ENCODE peak calls at places on chromosomes 3 and 15, in four cellular contexts. One of them, this sample, is unnamed.

GRCh38 chr15:31409196-31409595 is 82.6 kb downstream of the KLF13 start:
- DNase-seq in tibial artery: no peak
- DNase-seq in CD8-positive, alpha-beta T cell: no peak
- DNase-seq in K562: no peak
- DNase-seq in this sample: no peak

GRCh38 chr3:52155912-52156311 is 1.7 kb upstream of the POC1A start:
- DNase-seq in K562: no peak
- DNase-seq in tibial artery: no peak
- DNase-seq in CD8-positive, alpha-beta T cell: no peak
- DNase-seq in this sample: no peak

GRCh38 chr3:108298056-108298455 is 1.7 kb downstream of the HHLA2 start:
- DNase-seq in CD8-positive, alpha-beta T cell: no peak
- DNase-seq in tibial artery: no peak
- DNase-seq in K562: no peak
- DNase-seq in this sample: no peak

GRCh38 chr15:27256446-27256845 is 285.5 kb downstream of the GABRG3 start:
- DNase-seq in tibial artery: no peak
- DNase-seq in K562: no peak
- DNase-seq in CD8-positive, alpha-beta T cell: no peak
- DNase-seq in this sample: no peak

GRCh38 chr3:107216711-107217110 is 160.5 kb upstream of the CCDC54 start:
- DNase-seq in tibial artery: no peak
- DNase-seq in K562: no peak
- DNase-seq in CD8-positive, alpha-beta T cell: no peak
- DNase-seq in this sample: no peak

GRCh38 chr3:114794894-114795630 is 352.0 kb downstream of the ZBTB20 start:
- DNase-seq in CD8-positive, alpha-beta T cell: no peak
- DNase-seq in K562: no peak
- DNase-seq in tibial artery: no peak
- DNase-seq in this sample: no peak

GRCh38 chr3:15223684-15224575 is 17.9 kb downstream of the CAPN7 start:
- DNase-seq in K562: no peak
- DNase-seq in tibial artery: no peak
- DNase-seq in CD8-positive, alpha-beta T cell: no peak
- DNase-seq in this sample: no peak

GRCh38 chr3:41630708-41631107 is 331.2 kb downstream of the ULK4 start:
- DNase-seq in CD8-positive, alpha-beta T cell: no peak
- DNase-seq in K562: no peak
- DNase-seq in tibial artery: no peak
- DNase-seq in this sample: no peak

GRCh38 chr3:37859908-37860199 is 1.8 kb upstream of the CTDSPL start:
- DNase-seq in K562: no peak
- DNase-seq in CD8-positive, alpha-beta T cell: no peak
- DNase-seq in tibial artery: no peak
- DNase-seq in this sample: no peak

GRCh38 chr15:88684345-88684744 is 45.5 kb downstream of the ISG20 start:
- DNase-seq in K562: no peak
- DNase-seq in CD8-positive, alpha-beta T cell: no peak
- DNase-seq in tibial artery: no peak
- DNase-seq in this sample: no peak

GRCh38 chr3:109117939-109118338 is at the start of gene MORC1:
- DNase-seq in K562: peak
- DNase-seq in tibial artery: no peak
- DNase-seq in CD8-positive, alpha-beta T cell: no peak
- DNase-seq in this sample: no peak

GRCh38 chr3:184373422-184373821 is 4.6 kb downstream of the THPO start:
- DNase-seq in K562: no peak
- DNase-seq in CD8-positive, alpha-beta T cell: no peak
- DNase-seq in tibial artery: no peak
- DNase-seq in this sample: no peak

GRCh38 chr3:22284559-22284958 is 533.5 kb upstream of the ZNF385D start:
- DNase-seq in K562: no peak
- DNase-seq in CD8-positive, alpha-beta T cell: no peak
- DNase-seq in tibial artery: no peak
- DNase-seq in this sample: no peak

GRCh38 chr3:178103140-178103539 is 433.1 kb upstream of the KCNMB2 start:
- DNase-seq in K562: no peak
- DNase-seq in tibial artery: no peak
- DNase-seq in CD8-positive, alpha-beta T cell: no peak
- DNase-seq in this sample: no peak

GRCh38 chr3:176469694-176470205 is 727.5 kb downstream of the TBL1XR1 start:
- DNase-seq in tibial artery: no peak
- DNase-seq in CD8-positive, alpha-beta T cell: no peak
- DNase-seq in K562: no peak
- DNase-seq in this sample: no peak

DNA sequence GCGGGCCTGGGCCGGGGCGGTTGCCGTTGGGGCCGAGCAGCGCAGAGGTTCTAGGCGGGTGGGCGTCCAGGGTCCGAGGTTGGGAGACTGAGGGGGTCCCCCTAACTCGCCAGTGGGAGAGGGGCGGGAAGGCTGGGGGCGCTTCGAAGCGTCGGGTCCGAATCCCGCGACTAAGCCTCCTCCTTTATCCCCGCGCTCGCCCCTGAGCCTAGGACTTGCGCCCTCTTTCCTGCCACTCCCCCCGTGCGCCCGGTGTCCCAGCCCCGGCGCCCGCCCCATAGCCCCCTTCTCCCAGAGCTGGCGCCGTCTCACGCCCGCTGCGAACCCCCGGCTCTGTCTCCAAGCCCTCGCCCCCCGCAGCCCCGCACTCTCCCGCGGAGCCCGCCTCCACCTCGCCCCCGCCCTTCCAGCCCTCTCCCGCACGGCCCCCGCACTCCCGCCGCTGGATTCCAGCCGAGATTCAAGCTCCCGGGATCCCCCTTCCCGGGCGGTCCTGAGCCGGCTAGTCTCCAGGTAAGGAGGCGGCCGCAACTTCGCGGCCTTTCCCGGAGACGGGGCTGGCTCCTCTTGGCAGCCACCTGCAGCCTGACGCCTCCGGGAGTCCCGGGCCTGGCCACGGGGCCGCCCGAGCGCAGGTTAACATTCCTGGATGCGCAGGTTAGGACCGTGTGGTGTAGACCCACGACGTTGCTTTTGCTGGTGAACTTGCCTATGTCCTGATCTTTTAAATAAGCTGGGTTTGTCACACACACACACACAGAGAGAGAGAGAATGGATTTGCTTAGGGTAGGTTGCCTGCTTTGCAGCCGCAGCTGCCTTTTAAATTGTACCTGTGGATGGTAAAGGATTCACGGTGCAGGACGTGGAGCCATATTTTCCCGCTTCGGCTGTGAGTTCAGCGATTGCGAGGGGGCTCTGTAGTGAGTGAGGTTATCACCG is 567 bp downstream of the PXYLP1 start:
- DNase-seq in K562: peak
- DNase-seq in tibial artery: peak
- DNase-seq in CD8-positive, alpha-beta T cell: no peak
- DNase-seq in this sample: peak
- H3K27ac ChIP-seq in K562: no peak
- H3K27ac ChIP-seq in tibial artery: peak
- H3K27ac ChIP-seq in CD8-positive, alpha-beta T cell: peak
- H3K27ac ChIP-seq in this sample: peak

GRCh38 chr3:54087581-54088410 is 34.6 kb upstream of the CACNA2D3 start:
- DNase-seq in tibial artery: no peak
- DNase-seq in K562: no peak
- DNase-seq in CD8-positive, alpha-beta T cell: no peak
- DNase-seq in this sample: no peak
- H3K4me3 ChIP-seq in tibial artery: no peak
- H3K4me3 ChIP-seq in K562: no peak
- H3K4me3 ChIP-seq in CD8-positive, alpha-beta T cell: no peak
- H3K4me3 ChIP-seq in this sample: no peak

GRCh38 chr3:62188547-62189375 is 184.6 kb downstream of the FEZF2 start:
- DNase-seq in CD8-positive, alpha-beta T cell: peak
- DNase-seq in tibial artery: peak
- DNase-seq in K562: peak
- DNase-seq in this sample: peak

GRCh38 chr3:62189376-62189698 is 184.0 kb downstream of the FEZF2 start:
- DNase-seq in tibial artery: no peak
- DNase-seq in K562: no peak
- DNase-seq in CD8-positive, alpha-beta T cell: no peak
- DNase-seq in this sample: no peak

GRCh38 chr3:62199126-62199525 is 174.2 kb downstream of the FEZF2 start:
- DNase-seq in CD8-positive, alpha-beta T cell: no peak
- DNase-seq in tibial artery: no peak
- DNase-seq in K562: no peak
- DNase-seq in this sample: no peak

GRCh38 chr3:62197613-62198012 is 175.7 kb downstream of the FEZF2 start:
- DNase-seq in K562: no peak
- DNase-seq in tibial artery: no peak
- DNase-seq in CD8-positive, alpha-beta T cell: no peak
- DNase-seq in this sample: no peak

GRCh38 chr3:62193586-62194345 is 179.6 kb downstream of the FEZF2 start:
- DNase-seq in CD8-positive, alpha-beta T cell: no peak
- DNase-seq in K562: no peak
- DNase-seq in tibial artery: no peak
- DNase-seq in this sample: no peak
- H3K27ac ChIP-seq in CD8-positive, alpha-beta T cell: no peak
- H3K27ac ChIP-seq in K562: no peak
- H3K27ac ChIP-seq in tibial artery: no peak
- H3K27ac ChIP-seq in this sample: no peak

GRCh38 chr3:18469775-18470174 is 44.6 kb upstream of the SATB1 start:
- DNase-seq in tibial artery: no peak
- DNase-seq in K562: no peak
- DNase-seq in CD8-positive, alpha-beta T cell: no peak
- DNase-seq in this sample: no peak

GRCh38 chr3:18477620-18478019 is 52.5 kb upstream of the SATB1 start:
- DNase-seq in K562: no peak
- DNase-seq in CD8-positive, alpha-beta T cell: no peak
- DNase-seq in tibial artery: no peak
- DNase-seq in this sample: no peak

DNA sequence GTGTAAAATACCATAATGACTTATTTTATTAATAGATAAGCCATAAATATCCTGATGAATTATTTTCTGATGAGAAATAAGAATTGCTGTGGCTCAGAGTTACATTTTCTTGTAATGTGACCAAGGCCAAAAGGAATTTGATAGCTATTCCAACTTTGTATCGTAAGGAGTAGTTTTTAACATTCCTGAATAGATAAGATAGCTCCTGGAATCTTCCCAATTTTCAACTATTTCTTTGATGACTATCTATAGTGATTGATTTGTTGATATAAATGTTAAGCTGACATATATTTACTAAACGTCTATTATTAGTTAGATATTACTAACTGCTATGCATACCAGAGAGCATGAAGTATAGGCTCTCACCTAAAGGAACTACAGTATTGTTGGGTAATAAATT is 49.1 kb upstream of the SATB1 start:
- DNase-seq in tibial artery: no peak
- DNase-seq in CD8-positive, alpha-beta T cell: no peak
- DNase-seq in K562: no peak
- DNase-seq in this sample: no peak
- H3K4me3 ChIP-seq in tibial artery: no peak
- H3K4me3 ChIP-seq in CD8-positive, alpha-beta T cell: no peak
- H3K4me3 ChIP-seq in K562: no peak
- H3K4me3 ChIP-seq in this sample: no peak

GRCh38 chr15:99120050-99120777 is 15.3 kb downstream of the SYNM start:
- DNase-seq in tibial artery: peak
- DNase-seq in K562: no peak
- DNase-seq in CD8-positive, alpha-beta T cell: no peak
- DNase-seq in this sample: no peak
- H3K27ac ChIP-seq in tibial artery: peak
- H3K27ac ChIP-seq in K562: no peak
- H3K27ac ChIP-seq in CD8-positive, alpha-beta T cell: no peak
- H3K27ac ChIP-seq in this sample: no peak

GRCh38 chr3:32419766-32420137 is 28.1 kb downstream of the CMTM7 start:
- DNase-seq in tibial artery: no peak
- DNase-seq in CD8-positive, alpha-beta T cell: no peak
- DNase-seq in K562: no peak
- DNase-seq in this sample: no peak
- H3K4me3 ChIP-seq in tibial artery: no peak
- H3K4me3 ChIP-seq in CD8-positive, alpha-beta T cell: peak
- H3K4me3 ChIP-seq in K562: no peak
- H3K4me3 ChIP-seq in this sample: no peak

GRCh38 chr3:12318758-12319621 is 30.1 kb downstream of the PPARG start:
- DNase-seq in tibial artery: no peak
- DNase-seq in CD8-positive, alpha-beta T cell: no peak
- DNase-seq in K562: no peak
- DNase-seq in this sample: no peak
- H3K27ac ChIP-seq in tibial artery: no peak
- H3K27ac ChIP-seq in CD8-positive, alpha-beta T cell: no peak
- H3K27ac ChIP-seq in K562: no peak
- H3K27ac ChIP-seq in this sample: no peak